ENCODE peak calls at places on chromosomes 12 and 14, in nine cellular contexts. L is GM23338; H is GM23248; S is right lobe of liver; G is body of pancreas; J is colonic mucosa; K is CD4-positive, alpha-beta memory T cell; V is tibial artery; X is OCI-LY7. N is an unnamed sample. For H3K4me1, the result is how much of the 10 kb centered on the place peaks cover.

GRCh38 chr12:51439330-51439729 is 14.7 kb downstream of the SLC4A8 start:
- DNase-seq in L (no peak), H (no peak), S (no peak), G (no peak), J (peak), K (no peak), V (no peak), X (no peak), N (no peak)

GRCh38 chr14:20478915-20479314 is 9.7 kb downstream of the PNP start:
- DNase-seq in L (no peak), H (no peak), S (no peak), G (no peak), J (no peak), K (no peak), V (no peak), X (no peak), N (no peak)

GRCh38 chr14:91402278-91403068 is 15.1 kb downstream of the CCDC88C start:
- DNase-seq in L (no peak), H (no peak), S (no peak), G (peak), J (peak), K (no peak), V (no peak), X (no peak), N (no peak)

GRCh38 chr12:91877022-91877421 is 268.6 kb downstream of the BTG1 start:
- DNase-seq in L (no peak), H (peak), S (peak), G (no peak), J (peak), K (peak), V (peak), X (peak), N (no peak)

GRCh38 chr12:91529829-91530228 is 347.2 kb upstream of the DCN start:
- DNase-seq in L (no peak), H (peak), S (no peak), G (no peak), J (no peak), K (no peak), V (no peak), X (no peak), N (no peak)

GRCh38 chr12:30719060-30719459 is 23.4 kb upstream of the IPO8 start:
- DNase-seq in L (no peak), H (peak), S (no peak), G (no peak), J (no peak), K (no peak), V (no peak), X (no peak), N (peak)

GRCh38 chr12:88181881-88182280 is 39.8 kb downstream of the TMTC3 start:
- DNase-seq in L (no peak), H (no peak), S (no peak), G (no peak), J (no peak), K (no peak), V (no peak), X (no peak), N (no peak)

GRCh38 chr14:100037351-100037750 is 27.9 kb upstream of the EVL start:
- DNase-seq in L (no peak), H (peak), S (no peak), G (no peak), J (no peak), K (no peak), V (no peak), X (no peak), N (no peak)

GRCh38 chr14:25003537-25003936 is 46.4 kb downstream of the STXBP6 start:
- DNase-seq in L (no peak), H (peak), S (no peak), G (no peak), J (no peak), K (no peak), V (no peak), X (no peak), N (no peak)

GRCh38 chr14:94122438-94122837 is 7.0 kb downstream of the IFI27L2 start:
- DNase-seq in L (no peak), H (no peak), S (no peak), G (no peak), J (peak), K (no peak), V (no peak), X (no peak), N (no peak)

GRCh38 chr14:54174437-54174836 is 217.8 kb upstream of the BMP4 start:
- DNase-seq in L (no peak), H (no peak), S (no peak), G (no peak), J (no peak), K (no peak), V (no peak), X (no peak), N (no peak)

GRCh38 chr14:72641086-72641485 is 252.8 kb downstream of the DPF3 start:
- DNase-seq in L (no peak), H (no peak), S (no peak), G (no peak), J (no peak), K (no peak), V (no peak), X (no peak), N (no peak)

GRCh38 chr14:68979722-68980552 is 835 bp upstream of the ACTN1 start:
- DNase-seq in L (peak), H (peak), S (peak), G (peak), J (peak), K (no peak), V (peak), X (no peak), N (no peak)

GRCh38 chr12:29516431-29516875 is 19.0 kb upstream of the OVCH1 start:
- DNase-seq in L (no peak), H (peak), S (no peak), G (no peak), J (no peak), K (no peak), V (no peak), X (no peak), N (peak)

GRCh38 chr12:67034110-67034879 is 234.9 kb upstream of the CAND1 start:
- DNase-seq in L (no peak), H (peak), S (no peak), G (no peak), J (no peak), K (no peak), V (no peak), X (no peak), N (no peak)

GRCh38 chr14:67447033-67447381 is 35.0 kb upstream of the PLEK2 start:
- DNase-seq in L (no peak), H (no peak), S (no peak), G (no peak), J (no peak), K (no peak), V (no peak), X (no peak), N (no peak)

GRCh38 chr14:33567736-33568124 is 383.1 kb downstream of the EGLN3 start:
- DNase-seq in L (no peak), H (peak), S (no peak), G (no peak), J (no peak), K (no peak), V (no peak), X (no peak), N (no peak)

GRCh38 chr14:33566082-33566481 is 384.8 kb downstream of the EGLN3 start:
- DNase-seq in L (no peak), H (no peak), S (no peak), G (no peak), J (no peak), K (no peak), V (no peak), X (no peak), N (no peak)

GRCh38 chr14:33567003-33567735 is 383.7 kb downstream of the EGLN3 start:
- DNase-seq in L (no peak), H (no peak), S (no peak), G (no peak), J (no peak), K (no peak), V (no peak), X (no peak), N (no peak)

GRCh38 chr14:33563492-33563891 is 387.4 kb downstream of the EGLN3 start:
- DNase-seq in L (no peak), H (no peak), S (no peak), G (no peak), J (no peak), K (no peak), V (no peak), X (no peak), N (no peak)

DNA sequence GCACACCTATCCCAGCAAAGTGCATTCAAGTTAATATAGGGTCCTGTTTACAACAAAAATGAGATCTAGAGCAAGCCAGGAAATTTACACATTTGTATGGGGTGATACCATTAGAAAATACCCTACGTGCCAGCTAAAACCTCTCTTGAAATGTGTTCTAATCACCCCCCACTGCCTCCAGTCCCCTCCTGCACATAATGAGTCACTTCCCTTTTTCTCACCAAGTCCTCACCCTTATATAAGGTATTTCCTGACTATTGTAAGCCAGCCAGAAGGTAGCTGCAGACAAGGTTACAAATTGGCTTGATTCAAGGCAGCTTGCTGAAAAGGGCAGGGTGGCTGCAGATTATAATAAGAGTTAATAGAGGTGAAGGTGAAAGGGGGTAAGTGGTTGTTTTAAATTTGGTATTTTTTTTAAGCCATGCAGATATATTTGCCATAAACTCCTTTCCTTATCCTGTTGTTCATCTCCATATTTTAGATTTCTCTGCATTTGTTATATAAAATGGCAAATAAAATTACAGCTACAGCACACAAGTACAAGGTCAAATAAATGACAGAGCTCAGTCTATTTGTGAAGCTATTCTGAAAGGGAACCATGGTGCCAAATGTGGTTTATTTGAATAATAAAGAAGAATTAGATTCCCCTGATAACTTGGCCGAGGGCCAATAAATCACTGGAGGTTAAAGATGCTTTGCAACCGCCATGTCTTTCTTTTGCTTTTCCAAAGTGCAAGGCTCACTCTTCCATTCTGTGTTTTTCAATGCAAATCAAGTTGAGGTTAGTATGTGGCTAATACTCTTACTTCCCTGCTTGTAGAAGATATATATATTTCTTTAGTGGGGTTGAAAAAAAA is 385.9 kb downstream of the EGLN3 start:
- DNase-seq in L (peak), H (peak), S (no peak), G (no peak), J (no peak), K (no peak), V (no peak), X (no peak), N (no peak)
- H3K4me1 ChIP-seq in L (under half), H (under half), S (under half), G (under half), J (under half), K (under half), V (under half), X (under half), N (under half)

GRCh38 chr14:62777510-62777909 is 267.7 kb downstream of the KCNH5 start:
- DNase-seq in L (no peak), H (no peak), S (no peak), G (no peak), J (no peak), K (no peak), V (no peak), X (no peak), N (no peak)
- H3K4me1 ChIP-seq in L (under half), H (under half), S (under half), G (under half), J (under half), K (under half), V (under half), X (under half), N (under half)

DNA sequence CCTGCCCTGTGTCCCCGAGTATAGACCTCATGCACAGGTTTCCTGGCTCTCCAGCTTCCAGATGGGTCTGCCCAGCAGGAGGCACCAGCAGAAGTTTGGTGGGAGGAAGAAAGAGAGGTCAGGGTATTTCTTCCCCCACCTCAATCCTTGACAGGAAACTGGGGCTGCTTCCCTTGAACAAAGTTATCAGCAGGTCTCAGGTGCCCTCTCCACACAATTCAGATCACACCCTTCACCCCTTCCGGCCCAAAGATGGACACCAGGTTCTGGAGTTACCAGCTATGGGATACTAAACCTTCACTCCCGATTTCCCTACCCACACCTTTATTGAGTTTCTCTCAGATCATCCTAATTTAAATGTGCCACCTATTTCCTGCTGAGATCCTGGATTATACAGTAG is 1.2 kb downstream of the SART3 start:
- DNase-seq in L (no peak), H (peak), S (no peak), G (no peak), J (no peak), K (no peak), V (no peak), X (peak), N (no peak)
- H3K4me1 ChIP-seq in L (under half), H (under half), S (under half), G (under half), J (under half), K (half or more), V (half or more), X (half or more), N (under half)

DNA sequence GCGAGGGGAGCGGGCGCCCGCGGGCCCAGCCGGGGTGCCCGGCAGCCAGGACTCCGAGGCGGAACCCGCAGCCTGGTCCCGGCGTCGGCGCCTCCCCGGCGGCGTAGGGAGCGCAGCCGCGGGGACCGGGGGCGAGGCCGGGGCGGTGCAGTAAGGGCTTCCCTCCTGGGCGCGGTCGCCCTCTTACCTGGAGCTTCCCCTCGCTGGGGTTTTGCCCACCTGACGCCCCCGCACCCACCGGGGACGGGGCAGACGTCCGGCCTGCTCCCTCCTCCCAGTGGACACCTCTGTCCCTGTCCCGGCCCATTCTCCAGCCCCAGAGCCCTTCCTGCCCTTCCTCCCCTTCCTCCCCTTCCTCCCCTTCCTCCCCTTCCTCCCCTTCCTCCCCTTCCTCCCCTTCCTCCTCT is 413 bp upstream of the TUBA1C start:
- DNase-seq in L (no peak), H (peak), S (no peak), G (no peak), J (no peak), K (peak), V (no peak), X (peak), N (peak)
- H3K4me1 ChIP-seq in L (under half), H (half or more), S (under half), G (under half), J (under half), K (under half), V (half or more), X (under half), N (under half)

GRCh38 chr14:61437383-61437782 is 116.0 kb downstream of the PRKCH start:
- DNase-seq in L (no peak), H (no peak), S (no peak), G (no peak), J (no peak), K (no peak), V (no peak), X (no peak), N (no peak)

GRCh38 chr14:61433822-61434221 is 112.4 kb downstream of the PRKCH start:
- DNase-seq in L (no peak), H (no peak), S (no peak), G (no peak), J (no peak), K (no peak), V (no peak), X (no peak), N (no peak)

GRCh38 chr14:61438036-61438435 is 116.7 kb downstream of the PRKCH start:
- DNase-seq in L (no peak), H (no peak), S (no peak), G (no peak), J (no peak), K (no peak), V (no peak), X (no peak), N (no peak)

GRCh38 chr14:61434315-61434714 is 112.9 kb downstream of the PRKCH start:
- DNase-seq in L (no peak), H (no peak), S (no peak), G (no peak), J (no peak), K (no peak), V (no peak), X (no peak), N (no peak)

DNA sequence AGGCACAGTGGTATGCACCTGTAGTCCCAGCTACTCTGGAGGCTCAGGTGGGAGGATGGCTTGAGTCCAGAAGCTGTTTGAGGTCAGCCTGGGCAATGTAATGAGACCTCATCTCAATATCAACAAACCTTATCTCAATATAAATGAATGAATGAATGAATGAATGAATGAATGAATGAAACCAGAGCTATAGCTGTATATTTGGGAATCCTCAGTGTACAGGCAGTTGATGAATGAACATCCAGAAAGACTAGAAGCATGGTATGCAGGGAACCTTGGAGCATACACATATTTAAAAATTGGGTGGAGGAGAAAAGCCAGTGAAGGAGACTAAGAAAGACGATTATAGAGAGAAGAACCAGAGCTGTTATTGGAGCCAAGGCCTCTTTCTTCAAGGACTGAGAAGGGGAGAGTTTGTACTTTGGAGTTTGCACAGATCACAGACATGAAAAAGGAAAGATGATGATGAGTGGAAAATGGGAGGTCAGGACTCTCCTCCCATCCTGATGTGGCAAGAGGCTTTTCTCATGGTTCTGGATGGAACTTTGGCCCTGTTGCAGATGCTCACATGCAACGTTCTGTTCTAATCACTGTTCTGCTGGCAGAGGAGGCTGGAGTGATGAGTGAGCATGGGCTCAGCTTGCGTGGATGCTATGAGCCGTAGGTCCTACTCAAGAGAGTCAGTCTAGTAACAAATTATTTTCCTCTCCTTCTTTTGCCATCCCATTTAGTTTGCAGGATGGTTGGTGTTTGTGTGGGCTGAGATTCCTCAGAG is 114.4 kb downstream of the PRKCH start:
- DNase-seq in L (no peak), H (peak), S (no peak), G (no peak), J (no peak), K (no peak), V (peak), X (no peak), N (no peak)
- H3K4me1 ChIP-seq in L (under half), H (under half), S (under half), G (under half), J (under half), K (half or more), V (under half), X (under half), N (under half)

DNA sequence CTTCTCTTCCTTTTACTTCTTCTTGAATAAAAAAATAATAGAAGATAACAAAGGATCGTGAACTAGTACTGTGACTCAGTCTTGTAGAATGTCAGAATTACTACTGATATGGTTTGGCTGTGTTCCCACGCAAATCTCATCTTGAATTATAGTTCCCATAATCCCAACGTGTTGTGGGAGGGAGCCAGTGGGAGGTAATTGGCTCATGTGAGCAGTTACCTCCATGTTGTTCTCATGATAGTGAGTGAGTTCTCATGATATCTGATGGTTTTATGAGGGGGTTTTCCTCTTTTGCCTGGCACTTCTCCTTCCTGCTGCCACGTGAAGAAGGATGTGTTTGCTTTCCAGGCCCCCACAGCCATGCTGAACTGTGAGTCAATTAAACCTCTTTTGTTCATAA is 549.5 kb downstream of the DIO2 start:
- DNase-seq in L (no peak), H (no peak), S (no peak), G (no peak), J (no peak), K (no peak), V (no peak), X (no peak), N (no peak)
- H3K4me1 ChIP-seq in L (under half), H (under half), S (under half), G (under half), J (under half), K (under half), V (under half), X (under half), N (under half)

GRCh38 chr12:10033783-10034381 is 3.4 kb downstream of the CLEC9A start:
- DNase-seq in L (peak), H (peak), S (no peak), G (no peak), J (no peak), K (no peak), V (no peak), X (peak), N (peak)

GRCh38 chr12:10027311-10028099 is 3.0 kb upstream of the CLEC9A start:
- DNase-seq in L (no peak), H (peak), S (no peak), G (no peak), J (no peak), K (no peak), V (no peak), X (no peak), N (no peak)

GRCh38 chr12:10031771-10032175 is 1.3 kb downstream of the CLEC9A start:
- DNase-seq in L (peak), H (peak), S (no peak), G (no peak), J (no peak), K (no peak), V (no peak), X (no peak), N (no peak)

GRCh38 chr12:10031318-10031717 is 836 bp downstream of the CLEC9A start:
- DNase-seq in L (peak), H (peak), S (no peak), G (no peak), J (no peak), K (no peak), V (no peak), X (no peak), N (no peak)

GRCh38 chr12:10030446-10030845 is at the start of gene CLEC9A:
- DNase-seq in L (no peak), H (no peak), S (no peak), G (no peak), J (no peak), K (no peak), V (no peak), X (no peak), N (no peak)
- H3K4me1 ChIP-seq in L (under half), H (under half), S (under half), G (under half), J (under half), K (under half), V (under half), X (under half), N (under half)

GRCh38 chr14:95143813-95144620 is 13.3 kb downstream of the DICER1 start:
- DNase-seq in L (no peak), H (peak), S (no peak), G (no peak), J (no peak), K (no peak), V (no peak), X (peak), N (peak)
- H3K4me1 ChIP-seq in L (half or more), H (under half), S (under half), G (half or more), J (under half), K (under half), V (under half), X (half or more), N (under half)